ENCODE peak calls at places on chromosomes 2 and 18, in ten cellular contexts. One of them, this sample, is unnamed.

GRCh38 chr2:119476301-119477117 is 44.9 kb downstream of the TMEM37 start:
- DNase-seq in sigmoid colon: peak; percentile 71
- DNase-seq in endothelial cell of umbilical vein: peak; percentile 71
- DNase-seq in adrenal gland: peak; percentile 61
- DNase-seq in kidney: no peak
- DNase-seq in uterus: no peak
- DNase-seq in heart left ventricle: peak; percentile 63
- DNase-seq in GM12878: no peak
- DNase-seq in body of pancreas: peak; percentile 82
- DNase-seq in suprapubic skin: peak; percentile 81
- DNase-seq in this sample: no peak

GRCh38 chr2:225310745-225311144 is 88.8 kb upstream of the NYAP2 start:
- DNase-seq in kidney: no peak
- DNase-seq in heart left ventricle: no peak
- DNase-seq in suprapubic skin: no peak
- DNase-seq in body of pancreas: no peak
- DNase-seq in GM12878: no peak
- DNase-seq in endothelial cell of umbilical vein: no peak
- DNase-seq in adrenal gland: no peak
- DNase-seq in sigmoid colon: no peak
- DNase-seq in uterus: no peak
- DNase-seq in this sample: no peak

GRCh38 chr18:415627-416612 is 84.6 kb downstream of the COLEC12 start:
- DNase-seq in endothelial cell of umbilical vein: no peak
- DNase-seq in sigmoid colon: no peak
- DNase-seq in suprapubic skin: no peak
- DNase-seq in uterus: no peak
- DNase-seq in heart left ventricle: no peak
- DNase-seq in kidney: no peak
- DNase-seq in GM12878: no peak
- DNase-seq in body of pancreas: no peak
- DNase-seq in adrenal gland: no peak
- DNase-seq in this sample: no peak

GRCh38 chr2:196253115-196253484 is 81.7 kb upstream of the STK17B start:
- DNase-seq in kidney: no peak
- DNase-seq in body of pancreas: no peak
- DNase-seq in heart left ventricle: no peak
- DNase-seq in adrenal gland: no peak
- DNase-seq in endothelial cell of umbilical vein: no peak
- DNase-seq in sigmoid colon: no peak
- DNase-seq in suprapubic skin: no peak
- DNase-seq in uterus: no peak
- DNase-seq in GM12878: no peak
- DNase-seq in this sample: no peak

GRCh38 chr2:7692657-7693161 is 775.5 kb downstream of the RNF144A start:
- DNase-seq in uterus: no peak
- DNase-seq in kidney: no peak
- DNase-seq in GM12878: no peak
- DNase-seq in adrenal gland: no peak
- DNase-seq in body of pancreas: peak; percentile 14
- DNase-seq in suprapubic skin: peak; percentile 78
- DNase-seq in heart left ventricle: no peak
- DNase-seq in endothelial cell of umbilical vein: no peak
- DNase-seq in sigmoid colon: peak; percentile 71
- DNase-seq in this sample: peak; percentile 4

GRCh38 chr18:34598136-34598635 is 111.9 kb upstream of the DTNA start:
- DNase-seq in GM12878: no peak
- DNase-seq in adrenal gland: no peak
- DNase-seq in suprapubic skin: no peak
- DNase-seq in sigmoid colon: no peak
- DNase-seq in heart left ventricle: no peak
- DNase-seq in endothelial cell of umbilical vein: peak; percentile 10
- DNase-seq in body of pancreas: no peak
- DNase-seq in uterus: no peak
- DNase-seq in kidney: no peak
- DNase-seq in this sample: no peak

GRCh38 chr2:189492451-189492850 is 51.2 kb downstream of the WDR75 start:
- DNase-seq in suprapubic skin: no peak
- DNase-seq in sigmoid colon: no peak
- DNase-seq in adrenal gland: no peak
- DNase-seq in GM12878: no peak
- DNase-seq in endothelial cell of umbilical vein: no peak
- DNase-seq in heart left ventricle: no peak
- DNase-seq in kidney: no peak
- DNase-seq in uterus: no peak
- DNase-seq in body of pancreas: no peak
- DNase-seq in this sample: no peak

GRCh38 chr2:33488178-33488690 is 11.8 kb downstream of the RASGRP3 start:
- DNase-seq in suprapubic skin: no peak
- DNase-seq in adrenal gland: no peak
- DNase-seq in uterus: no peak
- DNase-seq in kidney: no peak
- DNase-seq in endothelial cell of umbilical vein: no peak
- DNase-seq in GM12878: no peak
- DNase-seq in heart left ventricle: no peak
- DNase-seq in body of pancreas: no peak
- DNase-seq in sigmoid colon: no peak
- DNase-seq in this sample: no peak

DNA sequence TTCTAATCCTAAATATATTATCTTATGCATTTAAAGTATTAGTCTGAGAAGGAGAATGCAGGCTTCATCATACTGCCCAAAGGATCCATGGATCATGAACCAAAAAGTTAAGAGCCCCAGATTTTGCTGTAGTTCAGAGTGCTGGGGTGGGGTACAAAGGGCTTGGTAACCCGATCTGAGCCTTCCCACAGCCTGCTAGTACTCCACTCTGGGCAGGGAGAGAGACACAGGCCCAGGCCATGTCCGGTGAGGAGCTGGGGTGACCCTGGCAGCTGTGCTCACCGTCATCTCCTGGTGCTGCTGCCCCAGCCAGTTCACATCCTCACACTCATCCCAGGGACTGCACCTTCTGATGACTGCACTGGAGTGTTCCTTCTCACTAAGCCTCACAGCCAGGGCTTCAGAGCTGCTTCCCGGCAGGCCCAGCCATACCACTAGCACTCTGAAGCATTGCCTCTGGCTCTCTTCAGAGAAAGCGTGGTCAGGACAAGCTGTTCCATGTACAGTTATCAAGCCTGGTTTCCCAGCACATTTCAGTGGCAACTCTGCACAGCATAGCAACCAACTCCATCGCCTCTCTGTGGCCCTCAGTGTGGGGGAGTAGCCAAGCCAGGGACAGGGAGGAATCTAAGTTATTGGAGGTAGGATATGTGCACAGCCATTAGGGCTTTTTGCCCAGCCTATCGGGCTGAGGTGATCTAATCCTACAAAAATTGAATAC is 189.0 kb upstream of the CTAGE1 start:
- DNase-seq in sigmoid colon: no peak
- DNase-seq in uterus: peak; percentile 58
- DNase-seq in suprapubic skin: no peak
- DNase-seq in adrenal gland: no peak
- DNase-seq in heart left ventricle: peak; percentile 52
- DNase-seq in GM12878: no peak
- DNase-seq in body of pancreas: peak; percentile 30
- DNase-seq in kidney: peak; percentile 54
- DNase-seq in endothelial cell of umbilical vein: no peak
- DNase-seq in this sample: peak; percentile 22
- H3K4me1 ChIP-seq in sigmoid colon: peaks cover 20% of the 10 kb centered on the region
- H3K4me1 ChIP-seq in uterus: no peaks in the 10 kb centered on the region
- H3K4me1 ChIP-seq in suprapubic skin: peaks cover 14% of the 10 kb centered on the region
- H3K4me1 ChIP-seq in adrenal gland: peaks cover 35% of the 10 kb centered on the region
- H3K4me1 ChIP-seq in heart left ventricle: peaks cover 57% of the 10 kb centered on the region
- H3K4me1 ChIP-seq in GM12878: no peaks in the 10 kb centered on the region
- H3K4me1 ChIP-seq in body of pancreas: peaks cover 16% of the 10 kb centered on the region
- H3K4me1 ChIP-seq in kidney: no peaks in the 10 kb centered on the region
- H3K4me1 ChIP-seq in endothelial cell of umbilical vein: peaks cover 38% of the 10 kb centered on the region
- H3K4me1 ChIP-seq in this sample: peaks cover 35% of the 10 kb centered on the region

GRCh38 chr2:152462591-152463178 is 127.7 kb downstream of the FMNL2 start:
- DNase-seq in endothelial cell of umbilical vein: no peak
- DNase-seq in uterus: no peak
- DNase-seq in suprapubic skin: no peak
- DNase-seq in GM12878: no peak
- DNase-seq in sigmoid colon: no peak
- DNase-seq in adrenal gland: no peak
- DNase-seq in heart left ventricle: no peak
- DNase-seq in kidney: no peak
- DNase-seq in body of pancreas: no peak
- DNase-seq in this sample: no peak

GRCh38 chr2:152459116-152459515 is 124.1 kb downstream of the FMNL2 start:
- DNase-seq in body of pancreas: no peak
- DNase-seq in uterus: no peak
- DNase-seq in heart left ventricle: no peak
- DNase-seq in sigmoid colon: no peak
- DNase-seq in kidney: no peak
- DNase-seq in GM12878: no peak
- DNase-seq in suprapubic skin: no peak
- DNase-seq in endothelial cell of umbilical vein: no peak
- DNase-seq in adrenal gland: no peak
- DNase-seq in this sample: no peak

GRCh38 chr2:152458441-152458940 is 123.5 kb downstream of the FMNL2 start:
- DNase-seq in endothelial cell of umbilical vein: no peak
- DNase-seq in sigmoid colon: no peak
- DNase-seq in suprapubic skin: no peak
- DNase-seq in body of pancreas: no peak
- DNase-seq in uterus: no peak
- DNase-seq in GM12878: no peak
- DNase-seq in adrenal gland: no peak
- DNase-seq in heart left ventricle: no peak
- DNase-seq in kidney: no peak
- DNase-seq in this sample: no peak

GRCh38 chr2:152456262-152456661 is 121.3 kb downstream of the FMNL2 start:
- DNase-seq in heart left ventricle: no peak
- DNase-seq in uterus: no peak
- DNase-seq in sigmoid colon: no peak
- DNase-seq in body of pancreas: no peak
- DNase-seq in endothelial cell of umbilical vein: no peak
- DNase-seq in GM12878: no peak
- DNase-seq in adrenal gland: no peak
- DNase-seq in suprapubic skin: no peak
- DNase-seq in kidney: no peak
- DNase-seq in this sample: no peak

DNA sequence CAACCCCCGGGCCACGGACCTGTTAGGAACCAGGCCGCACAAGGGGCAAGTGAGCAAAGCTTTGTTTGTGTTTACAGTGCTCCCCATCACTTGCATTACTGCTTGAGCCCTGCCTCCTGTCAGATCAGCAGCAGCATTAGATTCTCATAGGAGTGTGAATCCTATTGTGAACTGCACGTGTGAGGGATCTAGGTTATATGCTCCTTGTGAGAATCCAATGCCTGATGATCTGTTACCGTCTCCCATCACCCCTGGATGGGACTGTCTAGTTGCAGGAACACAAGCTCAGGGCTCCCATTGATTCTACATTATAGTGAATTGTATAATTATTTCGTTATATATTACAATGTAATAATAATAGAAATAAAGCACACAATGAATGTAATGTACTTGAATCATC is 125.6 kb downstream of the FMNL2 start:
- DNase-seq in body of pancreas: no peak
- DNase-seq in GM12878: no peak
- DNase-seq in adrenal gland: no peak
- DNase-seq in kidney: no peak
- DNase-seq in suprapubic skin: no peak
- DNase-seq in endothelial cell of umbilical vein: no peak
- DNase-seq in heart left ventricle: no peak
- DNase-seq in sigmoid colon: no peak
- DNase-seq in uterus: no peak
- DNase-seq in this sample: no peak
- H3K27ac ChIP-seq in body of pancreas: no peak overlapping the region
- H3K27ac ChIP-seq in GM12878: no peak overlapping the region
- H3K27ac ChIP-seq in adrenal gland: no peak overlapping the region
- H3K27ac ChIP-seq in kidney: no peak overlapping the region
- H3K27ac ChIP-seq in suprapubic skin: no peak overlapping the region
- H3K27ac ChIP-seq in endothelial cell of umbilical vein: no peak overlapping the region
- H3K27ac ChIP-seq in heart left ventricle: no peak overlapping the region
- H3K27ac ChIP-seq in sigmoid colon: no peak overlapping the region
- H3K27ac ChIP-seq in uterus: no peak overlapping the region
- H3K27ac ChIP-seq in this sample: no peak overlapping the region

DNA sequence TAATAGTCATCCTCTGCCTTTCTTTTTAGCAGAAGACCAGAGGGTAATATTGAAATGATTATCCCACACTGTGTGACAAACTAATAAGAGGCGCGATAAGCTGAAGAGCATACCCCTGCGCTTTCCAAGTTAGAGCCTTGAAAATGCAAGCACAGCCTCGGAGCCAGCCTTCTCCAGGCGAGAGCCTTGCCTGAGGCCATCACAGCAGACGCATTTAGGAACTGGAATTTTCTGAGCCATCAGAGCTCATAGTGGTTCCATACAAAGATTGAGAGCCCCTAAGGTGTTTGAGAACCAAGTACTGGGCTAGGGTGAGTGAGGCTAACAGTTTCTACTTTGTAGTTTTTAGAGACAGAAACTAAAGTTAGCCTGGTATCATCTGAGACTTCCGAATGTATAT is 19.9 kb downstream of the PSMG2 start:
- DNase-seq in kidney: no peak
- DNase-seq in suprapubic skin: no peak
- DNase-seq in adrenal gland: no peak
- DNase-seq in heart left ventricle: no peak
- DNase-seq in body of pancreas: no peak
- DNase-seq in endothelial cell of umbilical vein: no peak
- DNase-seq in sigmoid colon: no peak
- DNase-seq in GM12878: no peak
- DNase-seq in uterus: no peak
- DNase-seq in this sample: no peak
- H3K36me3 ChIP-seq in kidney: peaks cover 23% of the 10 kb centered on the region
- H3K36me3 ChIP-seq in suprapubic skin: peaks cover 81% of the 10 kb centered on the region
- H3K36me3 ChIP-seq in adrenal gland: peaks cover 62% of the 10 kb centered on the region
- H3K36me3 ChIP-seq in heart left ventricle: peaks cover 26% of the 10 kb centered on the region
- H3K36me3 ChIP-seq in body of pancreas: no peaks in the 10 kb centered on the region
- H3K36me3 ChIP-seq in endothelial cell of umbilical vein: peaks cover 8% of the 10 kb centered on the region
- H3K36me3 ChIP-seq in sigmoid colon: peaks cover 45% of the 10 kb centered on the region
- H3K36me3 ChIP-seq in GM12878: peaks cover 5% of the 10 kb centered on the region
- H3K36me3 ChIP-seq in uterus: no peaks in the 10 kb centered on the region
- H3K36me3 ChIP-seq in this sample: peaks cover 40% of the 10 kb centered on the region

GRCh38 chr18:45671366-45671765 is 52.6 kb upstream of the SLC14A1 start:
- DNase-seq in uterus: no peak
- DNase-seq in GM12878: no peak
- DNase-seq in sigmoid colon: no peak
- DNase-seq in adrenal gland: peak; percentile 69
- DNase-seq in endothelial cell of umbilical vein: no peak
- DNase-seq in heart left ventricle: no peak
- DNase-seq in kidney: no peak
- DNase-seq in body of pancreas: no peak
- DNase-seq in suprapubic skin: no peak
- DNase-seq in this sample: no peak

GRCh38 chr18:45670281-45670962 is 53.6 kb upstream of the SLC14A1 start:
- DNase-seq in suprapubic skin: no peak
- DNase-seq in kidney: no peak
- DNase-seq in heart left ventricle: no peak
- DNase-seq in adrenal gland: peak; percentile 85
- DNase-seq in GM12878: no peak
- DNase-seq in sigmoid colon: no peak
- DNase-seq in body of pancreas: peak; percentile 13
- DNase-seq in uterus: no peak
- DNase-seq in endothelial cell of umbilical vein: peak; percentile 11
- DNase-seq in this sample: no peak

GRCh38 chr18:45667056-45667455 is 51.8 kb downstream of the SLC14A2 start:
- DNase-seq in sigmoid colon: no peak
- DNase-seq in body of pancreas: no peak
- DNase-seq in suprapubic skin: no peak
- DNase-seq in endothelial cell of umbilical vein: no peak
- DNase-seq in adrenal gland: no peak
- DNase-seq in GM12878: no peak
- DNase-seq in heart left ventricle: no peak
- DNase-seq in kidney: no peak
- DNase-seq in uterus: no peak
- DNase-seq in this sample: no peak

GRCh38 chr18:45677408-45677807 is 46.6 kb upstream of the SLC14A1 start:
- DNase-seq in sigmoid colon: no peak
- DNase-seq in kidney: no peak
- DNase-seq in suprapubic skin: no peak
- DNase-seq in heart left ventricle: no peak
- DNase-seq in GM12878: no peak
- DNase-seq in endothelial cell of umbilical vein: no peak
- DNase-seq in adrenal gland: no peak
- DNase-seq in uterus: no peak
- DNase-seq in body of pancreas: no peak
- DNase-seq in this sample: no peak

DNA sequence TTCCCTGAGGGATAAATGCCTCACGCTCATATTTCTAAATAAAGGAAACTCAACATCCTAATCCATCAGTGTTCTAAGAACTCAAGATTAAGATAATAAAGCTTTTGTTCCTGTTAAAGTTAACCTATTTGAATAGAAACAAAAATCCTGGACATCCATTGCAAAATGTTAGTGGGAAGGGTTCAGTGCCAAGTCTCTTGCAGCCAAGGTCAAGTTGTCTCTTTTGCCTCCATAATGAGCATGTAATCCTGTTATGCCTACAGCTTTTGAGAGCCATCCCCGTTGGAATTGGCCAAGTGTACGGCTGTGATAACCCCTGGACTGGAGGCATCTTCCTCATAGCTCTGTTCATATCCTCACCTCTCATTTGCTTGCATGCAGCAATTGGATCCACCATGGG is 51.3 kb upstream of the SLC14A1 start:
- DNase-seq in adrenal gland: no peak
- DNase-seq in sigmoid colon: no peak
- DNase-seq in body of pancreas: no peak
- DNase-seq in endothelial cell of umbilical vein: no peak
- DNase-seq in uterus: no peak
- DNase-seq in heart left ventricle: no peak
- DNase-seq in GM12878: no peak
- DNase-seq in kidney: no peak
- DNase-seq in suprapubic skin: no peak
- DNase-seq in this sample: no peak
- H3K4me1 ChIP-seq in adrenal gland: peaks cover 35% of the 10 kb centered on the region
- H3K4me1 ChIP-seq in sigmoid colon: no peaks in the 10 kb centered on the region
- H3K4me1 ChIP-seq in body of pancreas: no peaks in the 10 kb centered on the region
- H3K4me1 ChIP-seq in endothelial cell of umbilical vein: no peaks in the 10 kb centered on the region
- H3K4me1 ChIP-seq in uterus: no peaks in the 10 kb centered on the region
- H3K4me1 ChIP-seq in heart left ventricle: peaks cover 4% of the 10 kb centered on the region
- H3K4me1 ChIP-seq in GM12878: peaks cover 1% of the 10 kb centered on the region
- H3K4me1 ChIP-seq in kidney: no peaks in the 10 kb centered on the region
- H3K4me1 ChIP-seq in suprapubic skin: peaks cover 8% of the 10 kb centered on the region
- H3K4me1 ChIP-seq in this sample: no peaks in the 10 kb centered on the region

This sample was measured in thoracic aorta.